ENCODE peak calls at places on chromosome 22, in four cellular contexts. One of them, this sample, is unnamed.

GRCh38 chr22:48391820-48392219 is 1435.9 kb downstream of the BRD1 start:
- DNase-seq in HepG2: no peak
- DNase-seq in GM12878: no peak
- DNase-seq in K562: no peak
- DNase-seq in this sample: no peak

GRCh38 chr22:17137861-17138425 is 16.8 kb upstream of the TMEM121B start:
- DNase-seq in HepG2: no peak
- DNase-seq in GM12878: no peak
- DNase-seq in K562: no peak
- DNase-seq in this sample: no peak

GRCh38 chr22:47045691-47046410 is 283.4 kb downstream of the TBC1D22A start:
- DNase-seq in HepG2: no peak
- DNase-seq in GM12878: no peak
- DNase-seq in K562: no peak
- DNase-seq in this sample: no peak

GRCh38 chr22:46081036-46081830 is 69.1 kb upstream of the PPARA start:
- DNase-seq in HepG2: no peak
- DNase-seq in GM12878: no peak
- DNase-seq in K562: no peak
- DNase-seq in this sample: peak

GRCh38 chr22:25134028-25134427 is 65.6 kb upstream of the CRYBB3 start:
- DNase-seq in HepG2: no peak
- DNase-seq in GM12878: no peak
- DNase-seq in K562: no peak
- DNase-seq in this sample: no peak

GRCh38 chr22:42651134-42651533 is 1.9 kb upstream of the CYB5R3 start:
- DNase-seq in HepG2: peak
- DNase-seq in GM12878: no peak
- DNase-seq in K562: no peak
- DNase-seq in this sample: no peak

GRCh38 chr22:38958359-38958943 is 1.0 kb downstream of the APOBEC3A start:
- DNase-seq in HepG2: no peak
- DNase-seq in GM12878: no peak
- DNase-seq in K562: no peak
- DNase-seq in this sample: no peak

GRCh38 chr22:45083659-45084305 is 74.0 kb upstream of the PHF21B start:
- DNase-seq in HepG2: no peak
- DNase-seq in GM12878: no peak
- DNase-seq in K562: no peak
- DNase-seq in this sample: no peak

GRCh38 chr22:39382410-39382809 is 17.2 kb upstream of the TAB1 start:
- DNase-seq in HepG2: no peak
- DNase-seq in GM12878: peak
- DNase-seq in K562: no peak
- DNase-seq in this sample: no peak

GRCh38 chr22:32904044-32904443 is 102.5 kb downstream of the TIMP3 start:
- DNase-seq in HepG2: peak
- DNase-seq in GM12878: no peak
- DNase-seq in K562: peak
- DNase-seq in this sample: peak

GRCh38 chr22:29030618-29031235 is 30.9 kb downstream of the C22orf31 start:
- DNase-seq in HepG2: peak
- DNase-seq in GM12878: no peak
- DNase-seq in K562: peak
- DNase-seq in this sample: peak

GRCh38 chr22:42928969-42929837 is 72.1 kb upstream of the ARFGAP3 start:
- DNase-seq in HepG2: peak
- DNase-seq in GM12878: peak
- DNase-seq in K562: no peak
- DNase-seq in this sample: no peak

GRCh38 chr22:35266277-35266676 is 9.0 kb downstream of the HMGXB4 start:
- DNase-seq in HepG2: no peak
- DNase-seq in GM12878: no peak
- DNase-seq in K562: no peak
- DNase-seq in this sample: no peak

GRCh38 chr22:45537734-45538181 is 35.1 kb downstream of the FBLN1 start:
- DNase-seq in HepG2: no peak
- DNase-seq in GM12878: no peak
- DNase-seq in K562: no peak
- DNase-seq in this sample: no peak

GRCh38 chr22:46465348-46465725 is 72.1 kb downstream of the CELSR1 start:
- DNase-seq in HepG2: no peak
- DNase-seq in GM12878: no peak
- DNase-seq in K562: no peak
- DNase-seq in this sample: no peak

GRCh38 chr22:46539169-46539568 is 1.7 kb upstream of the CELSR1 start:
- DNase-seq in HepG2: no peak
- DNase-seq in GM12878: no peak
- DNase-seq in K562: no peak
- DNase-seq in this sample: no peak

GRCh38 chr22:33240901-33241300 is 182.7 kb upstream of the SYN3 start:
- DNase-seq in HepG2: no peak
- DNase-seq in GM12878: no peak
- DNase-seq in K562: no peak
- DNase-seq in this sample: no peak

GRCh38 chr22:38853149-38853548 is 9.3 kb upstream of the NPTXR start:
- DNase-seq in HepG2: no peak
- DNase-seq in GM12878: no peak
- DNase-seq in K562: no peak
- DNase-seq in this sample: no peak

GRCh38 chr22:31093956-31094622 is 13.0 kb downstream of the SMTN start:
- DNase-seq in HepG2: no peak
- DNase-seq in GM12878: no peak
- DNase-seq in K562: no peak
- DNase-seq in this sample: no peak

GRCh38 chr22:33035276-33035863 is 22.8 kb downstream of the SYN3 start:
- DNase-seq in HepG2: no peak
- DNase-seq in GM12878: no peak
- DNase-seq in K562: no peak
- DNase-seq in this sample: no peak

GRCh38 chr22:39318507-39319283 is 728 bp downstream of the RPL3 start:
- DNase-seq in HepG2: no peak
- DNase-seq in GM12878: no peak
- DNase-seq in K562: peak
- DNase-seq in this sample: no peak

GRCh38 chr22:22244337-22245250 is at the start of gene VPREB1:
- DNase-seq in HepG2: no peak
- DNase-seq in GM12878: no peak
- DNase-seq in K562: peak
- DNase-seq in this sample: no peak

GRCh38 chr22:46546466-46547178 is 9.2 kb upstream of the CELSR1 start:
- DNase-seq in HepG2: no peak
- DNase-seq in GM12878: no peak
- DNase-seq in K562: no peak
- DNase-seq in this sample: no peak

GRCh38 chr22:24427500-24428164 is at the start of gene ADORA2A:
- DNase-seq in HepG2: no peak
- DNase-seq in GM12878: peak
- DNase-seq in K562: no peak
- DNase-seq in this sample: no peak

GRCh38 chr22:37428649-37429586 is 1.6 kb upstream of the ELFN2 start:
- DNase-seq in HepG2: peak
- DNase-seq in GM12878: no peak
- DNase-seq in K562: peak
- DNase-seq in this sample: peak
- TF ChIP-seq CBFB in HepG2: no peak
- TF ChIP-seq CBFB in GM12878: no peak
- TF ChIP-seq CBFB in K562: no peak
- TF ChIP-seq CBFB in this sample: no peak

GRCh38 chr22:43946391-43946680 is 8.9 kb upstream of the SAMM50 start:
- DNase-seq in HepG2: no peak
- DNase-seq in GM12878: no peak
- DNase-seq in K562: peak
- DNase-seq in this sample: no peak
- TF ChIP-seq CBFB in HepG2: no peak
- TF ChIP-seq CBFB in GM12878: no peak
- TF ChIP-seq CBFB in K562: no peak
- TF ChIP-seq CBFB in this sample: no peak

GRCh38 chr22:49543876-49544275 is 283.8 kb downstream of the BRD1 start:
- DNase-seq in HepG2: no peak
- DNase-seq in GM12878: no peak
- DNase-seq in K562: no peak
- DNase-seq in this sample: no peak

GRCh38 chr22:49540084-49540483 is 287.6 kb downstream of the BRD1 start:
- DNase-seq in HepG2: no peak
- DNase-seq in GM12878: no peak
- DNase-seq in K562: no peak
- DNase-seq in this sample: no peak

GRCh38 chr22:49538006-49538405 is 289.7 kb downstream of the BRD1 start:
- DNase-seq in HepG2: no peak
- DNase-seq in GM12878: no peak
- DNase-seq in K562: no peak
- DNase-seq in this sample: no peak

GRCh38 chr22:49541451-49542230 is 286.0 kb downstream of the BRD1 start:
- DNase-seq in HepG2: no peak
- DNase-seq in GM12878: no peak
- DNase-seq in K562: no peak
- DNase-seq in this sample: no peak

GRCh38 chr22:49540571-49541450 is 286.9 kb downstream of the BRD1 start:
- DNase-seq in HepG2: no peak
- DNase-seq in GM12878: no peak
- DNase-seq in K562: no peak
- DNase-seq in this sample: no peak
- TF ChIP-seq CBFB in HepG2: no peak
- TF ChIP-seq CBFB in GM12878: no peak
- TF ChIP-seq CBFB in K562: no peak
- TF ChIP-seq CBFB in this sample: no peak

GRCh38 chr22:37021710-37022482 is 2.4 kb downstream of the MPST start:
- DNase-seq in HepG2: no peak
- DNase-seq in GM12878: no peak
- DNase-seq in K562: peak
- DNase-seq in this sample: peak
- TF ChIP-seq CBFB in HepG2: no peak
- TF ChIP-seq CBFB in GM12878: no peak
- TF ChIP-seq CBFB in K562: no peak
- TF ChIP-seq CBFB in this sample: no peak

GRCh38 chr22:49956914-49957825 is 3.4 kb upstream of the PIM3 start:
- DNase-seq in HepG2: no peak
- DNase-seq in GM12878: no peak
- DNase-seq in K562: no peak
- DNase-seq in this sample: no peak
- TF ChIP-seq CBFB in HepG2: no peak
- TF ChIP-seq CBFB in GM12878: no peak
- TF ChIP-seq CBFB in K562: no peak
- TF ChIP-seq CBFB in this sample: no peak

GRCh38 chr22:27986937-27987336 is 67.9 kb upstream of the PITPNB start:
- DNase-seq in HepG2: no peak
- DNase-seq in GM12878: no peak
- DNase-seq in K562: no peak
- DNase-seq in this sample: no peak
- TF ChIP-seq CBFB in HepG2: no peak
- TF ChIP-seq CBFB in GM12878: no peak
- TF ChIP-seq CBFB in K562: no peak
- TF ChIP-seq CBFB in this sample: no peak

GRCh38 chr22:20525048-20525447 is 17.6 kb downstream of the MED15 start:
- DNase-seq in HepG2: no peak
- DNase-seq in GM12878: no peak
- DNase-seq in K562: no peak
- DNase-seq in this sample: no peak

GRCh38 chr22:20524004-20524481 is 16.6 kb downstream of the MED15 start:
- DNase-seq in HepG2: peak
- DNase-seq in GM12878: peak
- DNase-seq in K562: peak
- DNase-seq in this sample: no peak

GRCh38 chr22:20522134-20522827 is 14.9 kb downstream of the MED15 start:
- DNase-seq in HepG2: no peak
- DNase-seq in GM12878: no peak
- DNase-seq in K562: no peak
- DNase-seq in this sample: no peak

GRCh38 chr22:20522828-20523117 is 15.4 kb downstream of the MED15 start:
- DNase-seq in HepG2: no peak
- DNase-seq in GM12878: no peak
- DNase-seq in K562: no peak
- DNase-seq in this sample: no peak

GRCh38 chr22:20523118-20523983 is 15.9 kb downstream of the MED15 start:
- DNase-seq in HepG2: no peak
- DNase-seq in GM12878: no peak
- DNase-seq in K562: peak
- DNase-seq in this sample: no peak
- TF ChIP-seq CBFB in HepG2: no peak
- TF ChIP-seq CBFB in GM12878: no peak
- TF ChIP-seq CBFB in K562: no peak
- TF ChIP-seq CBFB in this sample: no peak